ENCODE peak calls at places on chromosomes 3 and 15, in seven cellular contexts. J is ascending aorta; G is neuronal stem cell; U is CD4-positive, alpha-beta memory T cell; D is tibial artery; R is CD4-positive, CD25-positive, alpha-beta regulatory T cell; Y is ovary. V is an unnamed sample.

GRCh38 chr15:36707884-36708430 is 128.5 kb downstream of the CDIN1 start:
- DNase-seq in J (no peak), G (no peak), U (no peak), D (no peak), R (no peak), Y (no peak), V (no peak)

GRCh38 chr3:129950318-129951046 is 24.0 kb upstream of the TRH start:
- DNase-seq in J (no peak), G (no peak), U (no peak), D (no peak), R (peak; percentile 34), Y (no peak), V (peak; percentile 45)

GRCh38 chr3:129386984-129387383 is 41.5 kb downstream of the EFCAB12 start:
- DNase-seq in J (no peak), G (no peak), U (no peak), D (no peak), R (no peak), Y (no peak), V (no peak)

GRCh38 chr15:46682969-46683791 is 1034.1 kb upstream of the SEMA6D start:
- DNase-seq in J (no peak), G (no peak), U (no peak), D (no peak), R (no peak), Y (no peak), V (no peak)

GRCh38 chr3:180250172-180250571 is 213.4 kb upstream of the PEX5L start:
- DNase-seq in J (no peak), G (no peak), U (no peak), D (no peak), R (no peak), Y (no peak), V (no peak)

GRCh38 chr15:94125131-94125530 is 106.2 kb upstream of the MCTP2 start:
- DNase-seq in J (no peak), G (no peak), U (no peak), D (no peak), R (no peak), Y (no peak), V (no peak)

GRCh38 chr15:35112346-35112745 is 27.3 kb upstream of the NANOGP8 start:
- DNase-seq in J (no peak), G (no peak), U (no peak), D (no peak), R (no peak), Y (no peak), V (no peak)

GRCh38 chr3:98593046-98593936 is at the start of gene CPOX:
- DNase-seq in J (peak; percentile 31), G (peak; percentile 80), U (peak; percentile 87), D (peak; percentile 92), R (peak; percentile 94), Y (peak; percentile 85), V (peak; percentile 76)

GRCh38 chr15:91342091-91342490 is 242.0 kb downstream of the SV2B start:
- DNase-seq in J (no peak), G (no peak), U (no peak), D (no peak), R (no peak), Y (no peak), V (no peak)

GRCh38 chr3:10981961-10982360 is 10.6 kb upstream of the SLC6A1 start:
- DNase-seq in J (no peak), G (no peak), U (no peak), D (no peak), R (no peak), Y (no peak), V (no peak)

GRCh38 chr15:27066446-27066845 is 95.5 kb downstream of the GABRG3 start:
- DNase-seq in J (no peak), G (no peak), U (no peak), D (no peak), R (no peak), Y (no peak), V (no peak)

GRCh38 chr3:96416549-96417255 is 397.7 kb upstream of the EPHA6 start:
- DNase-seq in J (no peak), G (no peak), U (no peak), D (no peak), R (no peak), Y (no peak), V (no peak)

GRCh38 chr3:185460719-185461350 is 38.0 kb downstream of the TMEM41A start:
- DNase-seq in J (no peak), G (no peak), U (no peak), D (no peak), R (peak; percentile 26), Y (no peak), V (peak; percentile 7)

GRCh38 chr3:67127254-67127653 is 129.1 kb downstream of the KBTBD8 start:
- DNase-seq in J (no peak), G (no peak), U (no peak), D (no peak), R (no peak), Y (no peak), V (no peak)

GRCh38 chr3:157240413-157240812 is 80.5 kb upstream of the CCNL1 start:
- DNase-seq in J (no peak), G (no peak), U (no peak), D (no peak), R (no peak), Y (no peak), V (no peak)

GRCh38 chr3:79341961-79342360 is 425.8 kb downstream of the ROBO1 start:
- DNase-seq in J (no peak), G (no peak), U (no peak), D (no peak), R (no peak), Y (no peak), V (no peak)

GRCh38 chr3:105538483-105538882 is 171.8 kb downstream of the ALCAM start:
- DNase-seq in J (no peak), G (no peak), U (no peak), D (no peak), R (no peak), Y (no peak), V (no peak)

GRCh38 chr3:52237659-52238172 is 1.2 kb downstream of the TWF2 start:
- DNase-seq in J (peak; percentile 57), G (no peak), U (no peak), D (peak; percentile 92), R (no peak), Y (peak; percentile 92), V (no peak)

GRCh38 chr3:52238761-52239701 is at the start of gene TWF2:
- DNase-seq in J (no peak), G (peak; percentile 82), U (peak; percentile 89), D (peak; percentile 87), R (peak; percentile 85), Y (peak; percentile 89), V (peak; percentile 88)

GRCh38 chr3:52238193-52238760 is 681 bp downstream of the TWF2 start:
- DNase-seq in J (no peak), G (no peak), U (no peak), D (peak; percentile 67), R (no peak), Y (no peak), V (no peak)

GRCh38 chr3:52236424-52236886 is 2.5 kb downstream of the TWF2 start:
- DNase-seq in J (no peak), G (no peak), U (no peak), D (peak; percentile 65), R (no peak), Y (peak; percentile 57), V (no peak)

GRCh38 chr3:52237006-52237658 is 1.8 kb downstream of the TWF2 start:
- DNase-seq in J (no peak), G (no peak), U (no peak), D (peak; percentile 64), R (no peak), Y (peak; percentile 42), V (no peak)
- H3K27ac ChIP-seq in J (peak overlapping the region; percentile 68), G (no peak overlapping the region), U (peak overlapping the region; percentile 92), D (peak overlapping the region; percentile 80), R (no peak overlapping the region), Y (peak overlapping the region; percentile 54), V (no peak overlapping the region)

DNA sequence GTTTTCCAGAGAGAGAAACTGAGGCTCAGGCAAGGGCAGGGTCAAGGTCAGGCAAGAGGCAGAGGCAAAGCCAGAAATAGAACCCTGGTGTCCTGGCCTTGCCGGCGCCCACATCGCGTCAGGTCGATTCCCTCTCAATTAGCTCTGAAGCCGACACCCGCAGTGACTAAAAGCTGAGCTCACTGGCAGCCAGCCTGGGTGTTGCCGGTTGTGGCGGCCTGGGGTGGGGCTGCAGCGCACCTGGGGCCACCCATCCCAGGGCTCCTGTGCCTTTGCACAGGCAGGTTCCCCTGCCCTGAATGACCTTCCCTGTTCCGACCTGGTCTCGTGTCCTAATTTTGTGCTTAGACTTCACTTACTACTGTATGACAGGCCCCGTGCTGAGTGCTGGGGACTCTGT is 6.2 kb downstream of the SEMA3F start:
- DNase-seq in J (no peak), G (no peak), U (no peak), D (no peak), R (no peak), Y (no peak), V (no peak)
- H3K4me3 ChIP-seq in J (no peak overlapping the region), G (no peak overlapping the region), U (no peak overlapping the region), D (no peak overlapping the region), R (no peak overlapping the region), Y (no peak overlapping the region), V (no peak overlapping the region)

DNA sequence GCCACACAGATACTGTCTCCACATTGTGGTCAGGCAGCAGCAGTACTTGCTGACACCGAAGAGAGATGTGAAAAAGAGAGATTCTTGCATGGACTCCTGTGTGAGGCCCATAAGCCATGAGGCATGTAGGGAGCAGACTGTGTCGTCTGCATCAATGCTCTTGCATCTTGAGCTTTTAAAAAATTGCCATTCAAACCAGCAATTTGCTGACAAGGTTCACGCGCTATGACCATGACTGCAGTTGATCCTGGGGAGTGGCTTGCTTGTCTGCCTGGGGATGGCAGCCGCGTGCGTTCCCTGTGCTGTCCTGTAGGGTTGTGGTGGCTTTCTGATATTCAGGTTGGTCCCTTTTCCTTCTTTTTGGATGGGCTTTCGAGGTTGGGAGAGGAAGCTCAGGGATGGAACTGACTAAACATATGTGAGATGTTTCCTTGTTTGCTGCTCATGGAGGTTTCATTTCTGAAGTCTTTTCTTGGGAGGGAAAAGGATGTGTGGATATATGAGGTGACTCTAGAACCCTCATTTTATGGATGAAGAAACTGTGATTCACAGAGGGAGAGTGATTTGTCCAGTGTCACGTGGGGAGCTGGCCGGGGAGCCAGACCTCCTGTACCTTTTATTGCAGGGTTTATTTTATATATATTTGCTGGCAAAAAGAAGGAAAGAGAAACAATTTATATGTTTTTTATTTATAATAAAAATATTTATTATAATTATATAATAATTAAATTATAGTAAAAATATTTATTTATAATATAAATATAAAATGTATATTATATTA is 48.6 kb downstream of the LPP start:
- DNase-seq in J (no peak), G (no peak), U (no peak), D (no peak), R (peak; percentile 29), Y (no peak), V (no peak)
- H3K27ac ChIP-seq in J (peak overlapping the region; percentile 20), G (no peak overlapping the region), U (no peak overlapping the region), D (peak overlapping the region; percentile 14), R (no peak overlapping the region), Y (no peak overlapping the region), V (no peak overlapping the region)

DNA sequence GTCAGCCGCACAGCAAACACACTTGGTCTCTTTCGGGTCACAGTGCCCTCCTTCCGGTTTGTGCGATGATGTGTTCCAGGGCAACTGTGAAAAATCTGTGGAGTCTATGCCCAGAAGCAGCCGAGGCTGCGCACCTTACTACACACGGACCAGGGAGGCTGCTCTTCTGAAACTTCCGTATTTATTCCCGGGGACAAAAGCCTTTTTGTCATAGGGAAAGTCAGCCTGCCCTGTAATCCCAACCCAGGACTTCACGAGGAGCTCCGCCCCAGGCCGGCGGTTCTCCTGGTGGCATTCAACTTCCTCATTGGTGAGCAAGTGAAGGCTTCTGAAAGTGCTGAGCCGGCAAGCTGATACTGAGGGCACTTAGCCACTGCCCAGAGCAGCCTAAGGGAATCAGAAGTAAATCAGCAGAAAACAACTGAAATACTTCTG is 126.5 kb downstream of the FMN1 start:
- DNase-seq in J (peak; percentile 47), G (no peak), U (no peak), D (peak; percentile 79), R (peak; percentile 11), Y (no peak), V (no peak)
- H3K4me3 ChIP-seq in J (no peak overlapping the region), G (no peak overlapping the region), U (no peak overlapping the region), D (no peak overlapping the region), R (no peak overlapping the region), Y (no peak overlapping the region), V (no peak overlapping the region)

V was measured in OCI-LY7.